ENCODE peak calls at places on chromosomes 4 and X, in six cellular contexts. Z, E, H, K, O and A are unnamed samples.

GRCh38 chrX:52261125-52261462 is 76.4 kb downstream of the MAGED4 start:
- ATAC-seq in E (no peak), K (no peak), Z (no peak), H (no peak), O (no peak), A (no peak)

GRCh38 chr4:168711197-168712120 is 214.6 kb downstream of the PALLD start:
- ATAC-seq in O (peak; percentile 83), H (peak; percentile 20), K (peak; percentile 75), E (peak; percentile 42), Z (peak; percentile 50), A (peak; percentile 42)

GRCh38 chrX:153900806-153901752 is 3.4 kb upstream of the AVPR2 start:
- ATAC-seq in E (peak; percentile 84), O (peak; percentile 83), H (peak; percentile 72), Z (peak; percentile 80), K (peak; percentile 87), A (peak; percentile 67)

GRCh38 chrX:123184199-123184857 is at the start of gene GRIA3:
- ATAC-seq in O (no peak), K (no peak), Z (peak; percentile 32), H (peak; percentile 24), E (no peak), A (peak; percentile 19)

GRCh38 chr4:5916229-5916628 is 23.3 kb upstream of the CRMP1 start:
- ATAC-seq in K (no peak), H (no peak), E (no peak), O (no peak), Z (no peak), A (no peak)

GRCh38 chrX:57155171-57155570 is 18.0 kb upstream of the SPIN2A start:
- ATAC-seq in E (no peak), H (no peak), K (no peak), Z (no peak), O (no peak), A (no peak)

GRCh38 chrX:95044331-95044730 is 1370.3 kb downstream of the FAM133A start:
- ATAC-seq in Z (no peak), O (no peak), H (no peak), K (no peak), E (no peak), A (no peak)

GRCh38 chr4:26746742-26747351 is 113.8 kb upstream of the STIM2 start:
- ATAC-seq in O (peak; percentile 100), Z (no peak), H (no peak), E (peak; percentile 100), K (peak; percentile 97), A (no peak)

GRCh38 chrX:149453030-149453429 is 52.1 kb downstream of the IDS start:
- ATAC-seq in K (no peak), Z (no peak), E (no peak), O (no peak), H (peak; percentile 54), A (no peak)

GRCh38 chr4:94412019-94413017 is 39.4 kb upstream of the PDLIM5 start:
- ATAC-seq in Z (no peak), H (peak; percentile 70), O (no peak), K (no peak), E (no peak), A (peak; percentile 78)

GRCh38 chrX:77960567-77960966 is 8.9 kb downstream of the PGAM4 start:
- ATAC-seq in Z (no peak), H (no peak), K (no peak), O (peak; percentile 68), E (peak; percentile 58), A (no peak)

GRCh38 chr4:184153781-184154542 is 63.7 kb downstream of the ENPP6 start:
- ATAC-seq in O (no peak), K (no peak), Z (peak; percentile 46), E (no peak), H (no peak), A (no peak)

GRCh38 chr4:139816856-139817255 is 151.2 kb downstream of the MGST2 start:
- ATAC-seq in O (no peak), H (no peak), Z (no peak), K (no peak), E (no peak), A (peak; percentile 9)

GRCh38 chr4:184722798-184723197 is 11.1 kb downstream of the CENPU start:
- ATAC-seq in O (peak; percentile 72), H (no peak), Z (no peak), E (no peak), K (no peak), A (no peak)

GRCh38 chr4:86720508-86721068 is 126.5 kb downstream of the PTPN13 start:
- ATAC-seq in K (no peak), O (no peak), H (no peak), Z (no peak), E (no peak), A (peak; percentile 35)